ENCODE peak calls at places on chromosomes 2 and 18, in four cellular contexts. X, B, H and N are unnamed samples.

GRCh38 chr18:12257996-12258718 is 4.0 kb downstream of the CIDEA start:
- DNase-seq in X (no peak), B (no peak), H (no peak), N (no peak)

GRCh38 chr2:46811379-46812310 is 104.0 kb downstream of the MCFD2 start:
- DNase-seq in X (no peak), B (no peak), H (no peak), N (no peak)

GRCh38 chr2:24466871-24467870 is 23.9 kb upstream of the NCOA1 start:
- DNase-seq in X (no peak), B (no peak), H (no peak), N (no peak)

GRCh38 chr2:157657858-157658257 is 29.2 kb upstream of the ACVR1C start:
- DNase-seq in X (no peak), B (no peak), H (no peak), N (no peak)

GRCh38 chr2:213187386-213187785 is 36.0 kb upstream of the IKZF2 start:
- DNase-seq in X (peak), B (no peak), H (no peak), N (no peak)

GRCh38 chr2:201952212-201952611 is 81.4 kb upstream of the FZD7 start:
- DNase-seq in X (no peak), B (no peak), H (no peak), N (no peak)

GRCh38 chr2:75523313-75524275 is 37.1 kb downstream of the EVA1A start:
- DNase-seq in X (peak), B (peak), H (peak), N (no peak)

GRCh38 chr2:237210763-237211162 is 125.1 kb downstream of the COPS8 start:
- DNase-seq in X (no peak), B (no peak), H (no peak), N (no peak)

GRCh38 chr18:10035306-10035991 is 121.6 kb downstream of the VAPA start:
- DNase-seq in X (no peak), B (no peak), H (no peak), N (no peak)

GRCh38 chr2:235002198-235003095 is 50.6 kb downstream of the SH3BP4 start:
- DNase-seq in X (peak), B (no peak), H (no peak), N (no peak)

GRCh38 chr18:21281611-21282010 is 39.6 kb downstream of the GREB1L start:
- DNase-seq in X (no peak), B (no peak), H (no peak), N (no peak)

GRCh38 chr2:156800781-156801366 is 364.7 kb downstream of the GPD2 start:
- DNase-seq in X (no peak), B (no peak), H (no peak), N (no peak)

GRCh38 chr2:98504386-98505109 is 59.9 kb downstream of the INPP4A start:
- DNase-seq in X (no peak), B (no peak), H (no peak), N (no peak)

GRCh38 chr2:44965684-44966083 is 24.2 kb downstream of the SIX3 start:
- DNase-seq in X (no peak), B (no peak), H (no peak), N (no peak)

GRCh38 chr2:105378276-105378840 is 20.5 kb downstream of the FHL2 start:
- DNase-seq in X (no peak), B (no peak), H (no peak), N (no peak)

GRCh38 chr18:79975985-79976680 is 11.7 kb downstream of the HSBP1L1 start:
- DNase-seq in X (no peak), B (no peak), H (no peak), N (no peak)

GRCh38 chr2:67215214-67215613 is 181.9 kb upstream of the ETAA1 start:
- DNase-seq in X (peak), B (peak), H (peak), N (peak)
- TF ChIP-seq CTCF in X (peak), B (peak), H (peak), N (peak)

GRCh38 chr2:134249755-134250154 is 4.1 kb upstream of the MGAT5 start:
- DNase-seq in X (no peak), B (no peak), H (no peak), N (no peak)
- H3K4me3 ChIP-seq in X (no peak), B (no peak), H (no peak), N (no peak)

DNA sequence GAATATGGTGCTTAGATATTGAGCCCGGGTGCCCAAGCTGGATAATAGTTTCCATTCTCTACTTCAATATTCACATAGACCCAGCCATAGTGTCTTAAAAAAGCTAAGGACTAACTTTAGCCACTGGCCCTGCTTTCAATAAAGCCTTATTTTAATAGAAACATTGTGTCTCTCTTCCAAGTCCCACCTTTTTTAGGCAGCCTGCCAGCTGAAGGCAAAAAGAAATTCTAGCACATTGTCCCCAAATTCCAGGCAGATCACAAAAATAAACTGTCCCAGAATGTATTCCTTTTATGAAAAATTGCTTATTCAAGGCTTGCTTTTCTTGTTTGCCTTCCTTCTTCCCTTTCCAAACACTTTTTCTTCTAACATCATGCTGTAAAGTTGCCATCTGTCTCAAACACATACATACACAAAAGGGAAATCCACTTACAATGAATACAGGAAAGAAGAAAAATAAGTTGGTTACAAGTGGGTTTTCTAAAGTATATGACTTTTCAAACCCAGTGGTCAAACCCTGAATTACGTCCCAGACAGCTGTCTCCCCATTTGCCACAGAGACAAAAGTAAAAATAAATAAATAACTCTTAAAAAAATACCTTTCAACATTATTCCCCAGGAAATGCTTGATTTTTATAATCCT is 778.5 kb downstream of the BCL11A start:
- DNase-seq in X (no peak), B (no peak), H (no peak), N (no peak)
- TF ChIP-seq CTCF in X (no peak), B (no peak), H (no peak), N (peak)

GRCh38 chr2:109028738-109029443 is 39.9 kb upstream of the EDAR start:
- DNase-seq in X (no peak), B (no peak), H (no peak), N (no peak)

GRCh38 chr2:109032229-109032800 is 43.3 kb upstream of the EDAR start:
- DNase-seq in X (no peak), B (no peak), H (no peak), N (no peak)

GRCh38 chr2:109031481-109032228 is 42.6 kb upstream of the EDAR start:
- DNase-seq in X (peak), B (no peak), H (no peak), N (no peak)

GRCh38 chr2:109029444-109030193 is 40.6 kb upstream of the EDAR start:
- DNase-seq in X (no peak), B (no peak), H (no peak), N (no peak)

GRCh38 chr2:109030870-109031480 is 42.0 kb upstream of the EDAR start:
- DNase-seq in X (no peak), B (no peak), H (no peak), N (no peak)
- H3K4me3 ChIP-seq in X (no peak), B (peak), H (peak), N (peak)

GRCh38 chr2:144071461-144071860 is 448.5 kb downstream of the ZEB2 start:
- DNase-seq in X (peak), B (peak), H (peak), N (no peak)
- TF ChIP-seq CTCF in X (peak), B (peak), H (peak), N (no peak)

GRCh38 chr2:117921520-117921919 is 92.3 kb downstream of the CCDC93 start:
- DNase-seq in X (no peak), B (no peak), H (no peak), N (no peak)
- H3K4me3 ChIP-seq in X (no peak), B (no peak), H (no peak), N (no peak)